ENCODE peak calls at places on chromosomes 13 and 19, in five cellular contexts. K is NCI-H1105, A is amniotic stem cell, F is AG10803, D is T-helper 2 cell. S is an unnamed sample.

GRCh38 chr13:110297011-110297410 is 9.9 kb downstream of the COL4A1 start:
- DNase-seq in K (no peak), A (no peak), F (no peak), D (no peak), S (no peak)

GRCh38 chr19:7509625-7510024 is 6.3 kb upstream of the ZNF358 start:
- DNase-seq in K (no peak), A (no peak), F (no peak), D (no peak), S (no peak)

GRCh38 chr19:42121666-42122069 is 10.6 kb downstream of the POU2F2 start:
- DNase-seq in K (no peak), A (peak; percentile 60), F (peak; percentile 84), D (peak; percentile 69), S (peak; percentile 62)

GRCh38 chr13:27534976-27535370 is 84.6 kb upstream of the MTIF3 start:
- DNase-seq in K (no peak), A (no peak), F (peak; percentile 74), D (no peak), S (no peak)

GRCh38 chr13:20412761-20413355 is 112.8 kb downstream of the CRYL1 start:
- DNase-seq in K (no peak), A (no peak), F (no peak), D (no peak), S (no peak)

GRCh38 chr19:7718668-7719067 is 13.2 kb downstream of the CLEC4G start:
- DNase-seq in K (no peak), A (no peak), F (no peak), D (no peak), S (no peak)

GRCh38 chr13:20671789-20672188 is 31.7 kb upstream of the IL17D start:
- DNase-seq in K (no peak), A (no peak), F (no peak), D (no peak), S (no peak)

GRCh38 chr13:110217811-110218210 is 89.1 kb downstream of the COL4A1 start:
- DNase-seq in K (no peak), A (no peak), F (no peak), D (no peak), S (no peak)

GRCh38 chr13:113907637-113908617 is 44.1 kb upstream of the GAS6 start:
- DNase-seq in K (peak; percentile 93), A (no peak), F (peak; percentile 91), D (no peak), S (no peak)

GRCh38 chr13:60351326-60351725 is 45.7 kb upstream of the TDRD3 start:
- DNase-seq in K (no peak), A (no peak), F (peak; percentile 89), D (no peak), S (no peak)

GRCh38 chr13:99103536-99103935 is 97.1 kb upstream of the UBAC2 start:
- DNase-seq in K (no peak), A (no peak), F (no peak), D (no peak), S (no peak)

GRCh38 chr13:110565296-110565695 is 3.8 kb upstream of the RAB20 start:
- DNase-seq in K (no peak), A (no peak), F (no peak), D (no peak), S (no peak)

GRCh38 chr13:37715606-37716015 is 117.0 kb upstream of the POSTN start:
- DNase-seq in K (no peak), A (peak; percentile 5), F (no peak), D (no peak), S (no peak)

GRCh38 chr19:13417054-13417453 is 89.2 kb downstream of the CACNA1A start:
- DNase-seq in K (no peak), A (no peak), F (no peak), D (no peak), S (no peak)

GRCh38 chr13:66358564-66358963 is 871.6 kb downstream of the PCDH9 start:
- DNase-seq in K (no peak), A (no peak), F (no peak), D (no peak), S (no peak)

GRCh38 chr19:6773323-6773931 is 919 bp downstream of the VAV1 start:
- DNase-seq in K (no peak), A (no peak), F (no peak), D (peak; percentile 43), S (peak; percentile 38)

GRCh38 chr19:29666634-29667389 is 1.6 kb downstream of the PLEKHF1 start:
- DNase-seq in K (no peak), A (peak; percentile 46), F (peak; percentile 72), D (no peak), S (no peak)

GRCh38 chr13:20197361-20197834 is 4.7 kb upstream of the GJB2 start:
- DNase-seq in K (no peak), A (no peak), F (peak; percentile 42), D (no peak), S (no peak)

GRCh38 chr19:10102787-10103236 is 334 bp upstream of the ANGPTL6 start:
- DNase-seq in K (no peak), A (no peak), F (no peak), D (no peak), S (no peak)

GRCh38 chr13:112752711-112753541 is 63.1 kb downstream of the ATP11A start:
- DNase-seq in K (no peak), A (no peak), F (no peak), D (no peak), S (no peak)

GRCh38 chr13:88031980-88032562 is 360.9 kb downstream of the SLITRK5 start:
- DNase-seq in K (no peak), A (no peak), F (peak; percentile 45), D (no peak), S (no peak)

GRCh38 chr19:6229951-6230712 is 49.6 kb downstream of the MLLT1 start:
- DNase-seq in K (no peak), A (no peak), F (no peak), D (no peak), S (no peak)

GRCh38 chr19:29876414-29876813 is 64.6 kb downstream of the CCNE1 start:
- DNase-seq in K (no peak), A (no peak), F (no peak), D (no peak), S (no peak)

GRCh38 chr19:38718747-38719543 is 25.3 kb downstream of the CAPN12 start:
- DNase-seq in K (no peak), A (no peak), F (peak; percentile 76), D (no peak), S (no peak)

GRCh38 chr19:46720516-46721239 is 3.8 kb upstream of the PRKD2 start:
- DNase-seq in K (no peak), A (no peak), F (no peak), D (no peak), S (no peak)

GRCh38 chr13:91045351-91046034 is 302.0 kb upstream of the MIR17HG start:
- DNase-seq in K (no peak), A (no peak), F (no peak), D (no peak), S (no peak)

GRCh38 chr19:6890938-6891337 is 3.6 kb downstream of the ADGRE1 start:
- DNase-seq in K (no peak), A (no peak), F (no peak), D (peak; percentile 36), S (no peak)

GRCh38 chr19:14477417-14478112 is 2.4 kb upstream of the PTGER1 start:
- DNase-seq in K (no peak), A (no peak), F (no peak), D (no peak), S (no peak)

GRCh38 chr13:44434441-44435141 is 61.0 kb downstream of the SERP2 start:
- DNase-seq in K (no peak), A (no peak), F (no peak), D (no peak), S (no peak)

GRCh38 chr13:78999494-78999893 is 340.5 kb upstream of the OBI1 start:
- DNase-seq in K (no peak), A (no peak), F (no peak), D (no peak), S (no peak)

GRCh38 chr19:29501816-29502580 is 23.8 kb upstream of the VSTM2B start:
- DNase-seq in K (no peak), A (no peak), F (no peak), D (no peak), S (no peak)

GRCh38 chr19:17579523-17580244 is 24.2 kb downstream of the COLGALT1 start:
- DNase-seq in K (no peak), A (no peak), F (peak; percentile 40), D (no peak), S (no peak)

GRCh38 chr13:27659466-27659865 is 37.8 kb downstream of the POLR1D start:
- DNase-seq in K (no peak), A (no peak), F (no peak), D (no peak), S (no peak)

GRCh38 chr19:17183858-17184271 is 31.3 kb upstream of the USE1 start:
- DNase-seq in K (no peak), A (no peak), F (no peak), D (no peak), S (no peak)

GRCh38 chr19:50266896-50267295 is 62.3 kb downstream of the KCNC3 start:
- DNase-seq in K (no peak), A (no peak), F (no peak), D (no peak), S (no peak)

GRCh38 chr13:97856001-97856675 is 97.3 kb upstream of the IPO5 start:
- DNase-seq in K (no peak), A (no peak), F (peak; percentile 66), D (no peak), S (no peak)

GRCh38 chr19:55626350-55626749 is 2.0 kb upstream of the ZNF784 start:
- DNase-seq in K (no peak), A (no peak), F (no peak), D (no peak), S (peak; percentile 35)

GRCh38 chr13:74226791-74227475 is 92.7 kb upstream of the KLF12 start:
- DNase-seq in K (no peak), A (no peak), F (peak; percentile 62), D (no peak), S (no peak)

GRCh38 chr19:17234911-17235617 is 9.0 kb downstream of the OCEL1 start:
- DNase-seq in K (peak; percentile 60), A (no peak), F (peak; percentile 30), D (peak; percentile 48), S (peak; percentile 41)

GRCh38 chr19:1481224-1481892 is 2.3 kb upstream of the C19orf25 start:
- DNase-seq in K (no peak), A (no peak), F (no peak), D (no peak), S (no peak)